ENCODE peak calls at places on chromosomes 4 and X, in four cellular contexts. T is neural crest cell, L is stomach, Q is progenitor cell of endocrine pancreas. O is an unnamed sample.

GRCh38 chr4:40672528-40673522 is 43.2 kb upstream of the RBM47 start:
- DNase-seq in T (no peak), L (no peak), Q (no peak), O (peak)

GRCh38 chr4:184807797-184808718 is 17.7 kb downstream of the ACSL1 start:
- DNase-seq in T (peak), L (peak), Q (no peak), O (peak)

GRCh38 chr4:167842487-167842886 is 249.8 kb upstream of the ANXA10 start:
- DNase-seq in T (no peak), L (no peak), Q (no peak), O (no peak)

GRCh38 chr4:165757426-165757825 is 115.6 kb upstream of the TLL1 start:
- DNase-seq in T (no peak), L (no peak), Q (no peak), O (no peak)

GRCh38 chrX:143027262-143027661 is 1.5 kb downstream of the SPANXN4 start:
- DNase-seq in T (no peak), L (no peak), Q (no peak), O (no peak)

GRCh38 chr4:6905501-6905900 is 4.1 kb upstream of the TBC1D14 start:
- DNase-seq in T (no peak), L (peak), Q (no peak), O (no peak)

GRCh38 chr4:88006956-88007303 is 505 bp upstream of the PKD2 start:
- DNase-seq in T (peak), L (no peak), Q (no peak), O (no peak)

GRCh38 chr4:127140306-127140705 is 492.5 kb upstream of the INTU start:
- DNase-seq in T (no peak), L (no peak), Q (no peak), O (peak)

GRCh38 chr4:53653484-53654053 is 62.3 kb upstream of the LNX1 start:
- DNase-seq in T (no peak), L (peak), Q (peak), O (peak)

GRCh38 chr4:113383111-113383785 is 333.8 kb downstream of the ANK2 start:
- DNase-seq in T (no peak), L (no peak), Q (no peak), O (peak)

GRCh38 chrX:132181364-132181763 is 37.9 kb downstream of the RAP2C start:
- DNase-seq in T (no peak), L (peak), Q (no peak), O (no peak)

GRCh38 chr4:38364383-38364963 is 299.5 kb upstream of the KLF3 start:
- DNase-seq in T (no peak), L (no peak), Q (no peak), O (no peak)

GRCh38 chr4:6331468-6331867 is 61.8 kb downstream of the WFS1 start:
- DNase-seq in T (no peak), L (no peak), Q (no peak), O (no peak)

GRCh38 chr4:110119347-110119746 is 79.1 kb downstream of the ELOVL6 start:
- DNase-seq in T (no peak), L (peak), Q (no peak), O (peak)

GRCh38 chr4:187480146-187481145 is 515.1 kb upstream of the ZFP42 start:
- DNase-seq in T (no peak), L (no peak), Q (no peak), O (peak)

GRCh38 chr4:137812258-137812657 is 280.0 kb upstream of the PCDH18 start:
- DNase-seq in T (no peak), L (no peak), Q (no peak), O (no peak)
- TF ChIP-seq CTCF in T (no peak), L (no peak), Q (no peak), O (no peak)

DNA sequence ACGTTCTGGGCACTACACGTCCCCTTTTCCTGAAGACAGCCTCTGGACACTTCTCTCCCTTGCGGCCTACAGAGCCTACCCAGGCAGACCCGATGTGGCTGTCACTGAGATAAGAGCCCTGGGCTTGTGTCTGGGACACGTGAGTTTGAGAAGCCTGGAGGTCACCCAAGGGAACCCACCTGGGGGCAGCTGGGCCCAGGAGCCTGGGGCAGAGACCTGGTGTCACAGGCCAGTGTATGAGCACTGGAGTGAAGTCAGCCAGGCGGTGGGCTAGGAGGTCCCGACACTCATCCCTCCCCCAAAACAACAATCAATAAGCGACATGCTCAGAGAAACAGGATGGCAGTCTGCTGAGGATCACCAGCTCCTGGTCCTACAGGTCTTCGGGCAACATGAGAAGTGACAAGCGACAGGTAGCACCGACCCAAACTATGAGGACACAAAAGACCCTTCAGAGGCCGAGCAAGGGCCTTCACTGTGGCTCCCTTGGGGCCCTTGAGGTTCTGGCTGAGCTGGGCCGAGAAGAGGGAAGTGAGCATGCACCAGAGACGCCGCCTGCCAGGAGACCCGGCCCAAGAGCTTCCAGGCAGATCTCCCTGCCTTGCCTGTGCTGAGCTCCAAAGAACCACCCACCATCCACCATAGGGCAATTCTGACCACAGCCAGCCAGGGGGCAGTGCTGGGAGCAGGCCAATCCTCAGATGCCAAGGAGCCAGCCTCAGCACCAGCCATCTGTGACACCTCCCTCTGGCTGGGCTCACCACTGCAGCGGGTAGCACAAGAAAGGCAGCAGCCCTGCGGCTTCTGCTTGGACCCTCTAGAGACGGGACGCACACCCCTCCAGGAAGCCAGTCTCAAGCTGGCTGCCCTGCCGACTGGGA is 11.0 kb upstream of the DUSP9 start:
- DNase-seq in T (no peak), L (no peak), Q (no peak), O (no peak)
- TF ChIP-seq CTCF in T (peak), L (no peak), Q (peak), O (peak)

GRCh38 chr4:145887241-145887964 is 51.2 kb downstream of the ZNF827 start:
- DNase-seq in T (no peak), L (no peak), Q (no peak), O (peak)
- TF ChIP-seq CTCF in T (no peak), L (no peak), Q (no peak), O (peak)

GRCh38 chr4:99723555-99724450 is 66.2 kb upstream of the C4orf54 start:
- DNase-seq in T (no peak), L (peak), Q (no peak), O (peak)
- TF ChIP-seq CTCF in T (no peak), L (no peak), Q (no peak), O (no peak)

GRCh38 chr4:182307746-182308145 is 64.5 kb downstream of the TENM3 start:
- DNase-seq in T (no peak), L (no peak), Q (no peak), O (peak)

GRCh38 chr4:182309877-182310276 is 66.7 kb downstream of the TENM3 start:
- DNase-seq in T (no peak), L (no peak), Q (no peak), O (no peak)

GRCh38 chr4:182310316-182310715 is 67.1 kb downstream of the TENM3 start:
- DNase-seq in T (no peak), L (no peak), Q (no peak), O (peak)

GRCh38 chr4:182303847-182304246 is 60.6 kb downstream of the TENM3 start:
- DNase-seq in T (no peak), L (no peak), Q (no peak), O (no peak)

GRCh38 chr4:182306792-182307507 is 63.7 kb downstream of the TENM3 start:
- DNase-seq in T (no peak), L (no peak), Q (no peak), O (peak)
- TF ChIP-seq CTCF in T (no peak), L (no peak), Q (no peak), O (peak)